ENCODE peak calls at places on chromosomes 11 and 22, in six cellular contexts. One of them, this sample, is unnamed. For H3K4me1, the result is how much of the 10 kb centered on the place peaks cover.

GRCh38 chr22:27851974-27852713 is 50.6 kb upstream of the MN1 start:
- DNase-seq in IMR-90: peak
- DNase-seq in tibial artery: no peak
- DNase-seq in uterus: no peak
- DNase-seq in spleen: no peak
- DNase-seq in H9: no peak
- DNase-seq in this sample: no peak

GRCh38 chr11:101446726-101447125 is 137.1 kb downstream of the TRPC6 start:
- DNase-seq in IMR-90: peak
- DNase-seq in tibial artery: no peak
- DNase-seq in uterus: no peak
- DNase-seq in spleen: no peak
- DNase-seq in H9: no peak
- DNase-seq in this sample: no peak

GRCh38 chr11:84384637-84385227 is 1098.6 kb upstream of the CCDC90B start:
- DNase-seq in IMR-90: peak
- DNase-seq in tibial artery: peak
- DNase-seq in uterus: no peak
- DNase-seq in spleen: no peak
- DNase-seq in H9: peak
- DNase-seq in this sample: no peak

GRCh38 chr11:28965824-28966223 is 857.6 kb downstream of the METTL15 start:
- DNase-seq in IMR-90: no peak
- DNase-seq in tibial artery: no peak
- DNase-seq in uterus: no peak
- DNase-seq in spleen: no peak
- DNase-seq in H9: no peak
- DNase-seq in this sample: no peak

GRCh38 chr11:94730153-94730552 is 38.0 kb upstream of the AMOTL1 start:
- DNase-seq in IMR-90: no peak
- DNase-seq in tibial artery: no peak
- DNase-seq in uterus: no peak
- DNase-seq in spleen: no peak
- DNase-seq in H9: no peak
- DNase-seq in this sample: no peak

GRCh38 chr11:82927264-82927880 is 25.8 kb downstream of the DDIAS start:
- DNase-seq in IMR-90: peak
- DNase-seq in tibial artery: no peak
- DNase-seq in uterus: peak
- DNase-seq in spleen: no peak
- DNase-seq in H9: no peak
- DNase-seq in this sample: no peak

GRCh38 chr22:46009730-46010129 is 32.8 kb upstream of the WNT7B start:
- DNase-seq in IMR-90: no peak
- DNase-seq in tibial artery: peak
- DNase-seq in uterus: peak
- DNase-seq in spleen: peak
- DNase-seq in H9: no peak
- DNase-seq in this sample: peak

GRCh38 chr22:19579880-19580279 is 55.7 kb upstream of the CLDN5 start:
- DNase-seq in IMR-90: no peak
- DNase-seq in tibial artery: no peak
- DNase-seq in uterus: peak
- DNase-seq in spleen: no peak
- DNase-seq in H9: no peak
- DNase-seq in this sample: peak

GRCh38 chr22:45319319-45319675 is 9.6 kb downstream of the FAM118A start:
- DNase-seq in IMR-90: peak
- DNase-seq in tibial artery: no peak
- DNase-seq in uterus: no peak
- DNase-seq in spleen: no peak
- DNase-seq in H9: no peak
- DNase-seq in this sample: no peak

GRCh38 chr11:66417000-66417399 is 3.8 kb upstream of the NPAS4 start:
- DNase-seq in IMR-90: no peak
- DNase-seq in tibial artery: no peak
- DNase-seq in uterus: no peak
- DNase-seq in spleen: no peak
- DNase-seq in H9: no peak
- DNase-seq in this sample: no peak

GRCh38 chr11:17473071-17473744 is 3.4 kb downstream of the ABCC8 start:
- DNase-seq in IMR-90: peak
- DNase-seq in tibial artery: no peak
- DNase-seq in uterus: no peak
- DNase-seq in spleen: no peak
- DNase-seq in H9: peak
- DNase-seq in this sample: no peak

GRCh38 chr11:110474578-110474977 is 44.8 kb downstream of the FDX1 start:
- DNase-seq in IMR-90: no peak
- DNase-seq in tibial artery: no peak
- DNase-seq in uterus: no peak
- DNase-seq in spleen: no peak
- DNase-seq in H9: no peak
- DNase-seq in this sample: no peak

DNA sequence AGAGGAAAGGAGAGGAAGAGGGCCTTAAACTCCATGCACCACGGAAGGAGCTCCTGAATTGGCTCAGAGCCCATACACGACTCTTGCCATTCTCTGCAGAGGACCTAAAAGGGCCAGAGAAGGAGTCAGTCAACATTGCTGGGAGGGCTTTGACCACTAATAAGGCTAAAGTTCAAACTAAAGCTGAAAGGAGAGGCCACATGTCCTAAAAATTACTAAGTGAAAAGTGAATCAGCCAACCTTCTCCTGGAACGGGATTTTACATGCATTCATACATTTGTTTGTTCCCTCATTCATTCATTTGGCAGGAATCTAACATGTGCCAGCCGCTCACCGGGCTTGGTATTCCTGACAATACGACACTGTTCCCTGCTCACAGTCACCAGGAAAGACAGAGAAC is 10.5 kb downstream of the CLMP start:
- DNase-seq in IMR-90: no peak
- DNase-seq in tibial artery: no peak
- DNase-seq in uterus: no peak
- DNase-seq in spleen: no peak
- DNase-seq in H9: no peak
- DNase-seq in this sample: no peak
- H3K4me1 ChIP-seq in IMR-90: half or more
- H3K4me1 ChIP-seq in tibial artery: under half
- H3K4me1 ChIP-seq in uterus: under half
- H3K4me1 ChIP-seq in spleen: under half
- H3K4me1 ChIP-seq in H9: under half
- H3K4me1 ChIP-seq in this sample: under half

GRCh38 chr11:57480409-57481137 is 20.2 kb downstream of the RTN4RL2 start:
- DNase-seq in IMR-90: peak
- DNase-seq in tibial artery: peak
- DNase-seq in uterus: no peak
- DNase-seq in spleen: peak
- DNase-seq in H9: peak
- DNase-seq in this sample: peak
- H3K4me1 ChIP-seq in IMR-90: under half
- H3K4me1 ChIP-seq in tibial artery: under half
- H3K4me1 ChIP-seq in uterus: under half
- H3K4me1 ChIP-seq in spleen: half or more
- H3K4me1 ChIP-seq in H9: under half
- H3K4me1 ChIP-seq in this sample: under half

GRCh38 chr11:121419839-121420238 is 32.3 kb upstream of the SORL1 start:
- DNase-seq in IMR-90: no peak
- DNase-seq in tibial artery: no peak
- DNase-seq in uterus: no peak
- DNase-seq in spleen: no peak
- DNase-seq in H9: no peak
- DNase-seq in this sample: no peak
- H3K4me1 ChIP-seq in IMR-90: under half
- H3K4me1 ChIP-seq in tibial artery: under half
- H3K4me1 ChIP-seq in uterus: under half
- H3K4me1 ChIP-seq in spleen: half or more
- H3K4me1 ChIP-seq in H9: under half
- H3K4me1 ChIP-seq in this sample: under half

GRCh38 chr11:60914620-60915249 is 777 bp downstream of the TMEM109 start:
- DNase-seq in IMR-90: peak
- DNase-seq in tibial artery: no peak
- DNase-seq in uterus: no peak
- DNase-seq in spleen: no peak
- DNase-seq in H9: peak
- DNase-seq in this sample: peak
- H3K4me1 ChIP-seq in IMR-90: under half
- H3K4me1 ChIP-seq in tibial artery: under half
- H3K4me1 ChIP-seq in uterus: under half
- H3K4me1 ChIP-seq in spleen: half or more
- H3K4me1 ChIP-seq in H9: under half
- H3K4me1 ChIP-seq in this sample: under half

GRCh38 chr11:129317564-129317963 is 58.1 kb upstream of the BARX2 start:
- DNase-seq in IMR-90: no peak
- DNase-seq in tibial artery: no peak
- DNase-seq in uterus: no peak
- DNase-seq in spleen: no peak
- DNase-seq in H9: no peak
- DNase-seq in this sample: no peak

GRCh38 chr11:129320485-129320884 is 55.2 kb upstream of the BARX2 start:
- DNase-seq in IMR-90: no peak
- DNase-seq in tibial artery: no peak
- DNase-seq in uterus: no peak
- DNase-seq in spleen: no peak
- DNase-seq in H9: no peak
- DNase-seq in this sample: no peak

GRCh38 chr11:129321076-129321475 is 54.6 kb upstream of the BARX2 start:
- DNase-seq in IMR-90: no peak
- DNase-seq in tibial artery: no peak
- DNase-seq in uterus: no peak
- DNase-seq in spleen: no peak
- DNase-seq in H9: no peak
- DNase-seq in this sample: no peak

GRCh38 chr11:129319201-129319600 is 56.4 kb upstream of the BARX2 start:
- DNase-seq in IMR-90: no peak
- DNase-seq in tibial artery: no peak
- DNase-seq in uterus: no peak
- DNase-seq in spleen: no peak
- DNase-seq in H9: no peak
- DNase-seq in this sample: no peak

GRCh38 chr11:129319751-129320150 is 55.9 kb upstream of the BARX2 start:
- DNase-seq in IMR-90: no peak
- DNase-seq in tibial artery: no peak
- DNase-seq in uterus: no peak
- DNase-seq in spleen: no peak
- DNase-seq in H9: no peak
- DNase-seq in this sample: no peak
- H3K4me1 ChIP-seq in IMR-90: under half
- H3K4me1 ChIP-seq in tibial artery: under half
- H3K4me1 ChIP-seq in uterus: under half
- H3K4me1 ChIP-seq in spleen: under half
- H3K4me1 ChIP-seq in H9: under half
- H3K4me1 ChIP-seq in this sample: under half

GRCh38 chr11:59807047-59807446 is 3.5 kb downstream of the MRPL16 start:
- DNase-seq in IMR-90: no peak
- DNase-seq in tibial artery: no peak
- DNase-seq in uterus: no peak
- DNase-seq in spleen: no peak
- DNase-seq in H9: no peak
- DNase-seq in this sample: no peak

GRCh38 chr11:59801981-59802638 is 8.5 kb downstream of the MRPL16 start:
- DNase-seq in IMR-90: peak
- DNase-seq in tibial artery: no peak
- DNase-seq in uterus: peak
- DNase-seq in spleen: no peak
- DNase-seq in H9: no peak
- DNase-seq in this sample: no peak

GRCh38 chr11:59800390-59801037 is 10.1 kb downstream of the MRPL16 start:
- DNase-seq in IMR-90: no peak
- DNase-seq in tibial artery: no peak
- DNase-seq in uterus: no peak
- DNase-seq in spleen: no peak
- DNase-seq in H9: no peak
- DNase-seq in this sample: no peak

GRCh38 chr11:59802639-59803176 is 7.9 kb downstream of the MRPL16 start:
- DNase-seq in IMR-90: peak
- DNase-seq in tibial artery: no peak
- DNase-seq in uterus: peak
- DNase-seq in spleen: no peak
- DNase-seq in H9: no peak
- DNase-seq in this sample: no peak

GRCh38 chr11:59801160-59801706 is 9.3 kb downstream of the MRPL16 start:
- DNase-seq in IMR-90: no peak
- DNase-seq in tibial artery: no peak
- DNase-seq in uterus: no peak
- DNase-seq in spleen: no peak
- DNase-seq in H9: no peak
- DNase-seq in this sample: no peak
- H3K4me1 ChIP-seq in IMR-90: under half
- H3K4me1 ChIP-seq in tibial artery: under half
- H3K4me1 ChIP-seq in uterus: under half
- H3K4me1 ChIP-seq in spleen: under half
- H3K4me1 ChIP-seq in H9: under half
- H3K4me1 ChIP-seq in this sample: under half

GRCh38 chr11:35036642-35037041 is 102.3 kb upstream of the CD44 start:
- DNase-seq in IMR-90: no peak
- DNase-seq in tibial artery: no peak
- DNase-seq in uterus: no peak
- DNase-seq in spleen: no peak
- DNase-seq in H9: no peak
- DNase-seq in this sample: no peak
- H3K4me1 ChIP-seq in IMR-90: under half
- H3K4me1 ChIP-seq in tibial artery: under half
- H3K4me1 ChIP-seq in uterus: under half
- H3K4me1 ChIP-seq in spleen: under half
- H3K4me1 ChIP-seq in H9: under half
- H3K4me1 ChIP-seq in this sample: under half

GRCh38 chr11:12112150-12112520 is 1.7 kb downstream of the MICAL2 start:
- DNase-seq in IMR-90: no peak
- DNase-seq in tibial artery: no peak
- DNase-seq in uterus: no peak
- DNase-seq in spleen: no peak
- DNase-seq in H9: no peak
- DNase-seq in this sample: no peak
- H3K4me1 ChIP-seq in IMR-90: under half
- H3K4me1 ChIP-seq in tibial artery: under half
- H3K4me1 ChIP-seq in uterus: under half
- H3K4me1 ChIP-seq in spleen: under half
- H3K4me1 ChIP-seq in H9: under half
- H3K4me1 ChIP-seq in this sample: under half

This sample was measured in kidney.